ENCODE peak calls at places on chromosomes 6 and 20, in five cellular contexts. P is iPS-NIHi11; Q is psoas muscle; F is AG08395; O is activated CD8-positive, alpha-beta memory T cell treated with anti-CD3 and anti-CD28 coated beads, Interleukin-2, amount 50 U/mL, for 48 hours. M is an unnamed sample.

GRCh38 chr6:74170118-74170517 is 474.1 kb downstream of the CD109 start:
- DNase-seq in O (no peak), P (no peak), Q (no peak), F (peak), M (no peak)

GRCh38 chr6:118509009-118509617 is 39.0 kb upstream of the PLN start:
- DNase-seq in Q (no peak), F (peak), O (no peak), P (no peak), M (peak)

GRCh38 chr20:22322513-22322912 is 261.9 kb downstream of the FOXA2 start:
- DNase-seq in Q (no peak), P (no peak), O (no peak), F (no peak), M (no peak)

GRCh38 chr6:169932491-169932890 is 181.1 kb downstream of the ERMARD start:
- DNase-seq in O (no peak), F (no peak), P (no peak), Q (no peak), M (peak)

GRCh38 chr6:130385059-130385695 is 19.4 kb downstream of the TMEM200A start:
- DNase-seq in Q (no peak), O (no peak), P (no peak), F (peak), M (no peak)

GRCh38 chr20:57405236-57406016 is 14.2 kb downstream of the RBM38 start:
- DNase-seq in F (no peak), P (no peak), Q (peak), O (no peak), M (no peak)

GRCh38 chr6:28683945-28684538 is 158.4 kb downstream of the GPX5 start:
- DNase-seq in O (no peak), Q (no peak), P (peak), F (peak), M (peak)

GRCh38 chr6:31058128-31058894 is 48.0 kb downstream of the MUC22 start:
- DNase-seq in Q (no peak), P (peak), O (no peak), F (peak), M (no peak)

GRCh38 chr20:4041748-4042411 is 26.5 kb upstream of the RNF24 start:
- DNase-seq in P (peak), Q (no peak), F (peak), O (peak), M (peak)

GRCh38 chr20:57450419-57450818 is 59.2 kb downstream of the RBM38 start:
- DNase-seq in F (peak), P (no peak), Q (peak), O (no peak), M (no peak)

GRCh38 chr6:73515204-73516101 is 5.4 kb downstream of the EEF1A1 start:
- DNase-seq in F (peak), O (peak), Q (no peak), P (no peak), M (peak)

GRCh38 chr6:170128811-170129681 is 161.8 kb downstream of the DLL1 start:
- DNase-seq in O (peak), F (no peak), Q (no peak), P (no peak), M (peak)

GRCh38 chr20:46652699-46653098 is 1.4 kb upstream of the SLC13A3 start:
- DNase-seq in Q (no peak), O (no peak), P (no peak), F (no peak), M (no peak)

M was measured in H7.